ENCODE peak calls at places on chromosomes 13 and 19, in eight cellular contexts. One of them, this sample, is unnamed.
A peak's percentile ranks its signal among the peaks of the same experiment; 100 is the strongest.

GRCh38 chr13:79631260-79631659 is 150.3 kb downstream of the NDFIP2 start:
- DNase-seq in PC-3: peak; percentile 95
- DNase-seq in Caco-2: no peak
- DNase-seq in tibial artery: no peak
- DNase-seq in fibroblast of lung: peak; percentile 84
- DNase-seq in adrenal gland: peak; percentile 46
- DNase-seq in heart right ventricle: peak; percentile 7
- DNase-seq in psoas muscle: no peak
- DNase-seq in this sample: no peak

GRCh38 chr13:51632643-51633357 is 48.5 kb downstream of the WDFY2 start:
- DNase-seq in PC-3: no peak
- DNase-seq in Caco-2: no peak
- DNase-seq in tibial artery: no peak
- DNase-seq in fibroblast of lung: no peak
- DNase-seq in adrenal gland: no peak
- DNase-seq in heart right ventricle: no peak
- DNase-seq in psoas muscle: no peak
- DNase-seq in this sample: no peak

GRCh38 chr13:113474179-113474578 is 16.3 kb downstream of the DCUN1D2 start:
- DNase-seq in PC-3: no peak
- DNase-seq in Caco-2: no peak
- DNase-seq in tibial artery: no peak
- DNase-seq in fibroblast of lung: peak; percentile 86
- DNase-seq in adrenal gland: peak; percentile 56
- DNase-seq in heart right ventricle: no peak
- DNase-seq in psoas muscle: no peak
- DNase-seq in this sample: peak; percentile 76

GRCh38 chr19:2312819-2313501 is 5.0 kb upstream of the LINGO3 start:
- DNase-seq in PC-3: no peak
- DNase-seq in Caco-2: no peak
- DNase-seq in tibial artery: no peak
- DNase-seq in fibroblast of lung: no peak
- DNase-seq in adrenal gland: no peak
- DNase-seq in heart right ventricle: no peak
- DNase-seq in psoas muscle: no peak
- DNase-seq in this sample: no peak

GRCh38 chr13:43804461-43805070 is 17.8 kb upstream of the ENOX1 start:
- DNase-seq in PC-3: peak; percentile 82
- DNase-seq in Caco-2: no peak
- DNase-seq in tibial artery: no peak
- DNase-seq in fibroblast of lung: peak; percentile 86
- DNase-seq in adrenal gland: peak; percentile 19
- DNase-seq in heart right ventricle: peak; percentile 47
- DNase-seq in psoas muscle: no peak
- DNase-seq in this sample: no peak

GRCh38 chr19:2607712-2608601 is 94.5 kb downstream of the GNG7 start:
- DNase-seq in PC-3: no peak
- DNase-seq in Caco-2: no peak
- DNase-seq in tibial artery: no peak
- DNase-seq in fibroblast of lung: no peak
- DNase-seq in adrenal gland: no peak
- DNase-seq in heart right ventricle: no peak
- DNase-seq in psoas muscle: no peak
- DNase-seq in this sample: no peak

GRCh38 chr13:31073859-31074718 is 87.6 kb downstream of the HSPH1 start:
- DNase-seq in PC-3: no peak
- DNase-seq in Caco-2: no peak
- DNase-seq in tibial artery: no peak
- DNase-seq in fibroblast of lung: peak; percentile 33
- DNase-seq in adrenal gland: no peak
- DNase-seq in heart right ventricle: no peak
- DNase-seq in psoas muscle: no peak
- DNase-seq in this sample: no peak

GRCh38 chr13:67048793-67049150 is 181.4 kb downstream of the PCDH9 start:
- DNase-seq in PC-3: no peak
- DNase-seq in Caco-2: no peak
- DNase-seq in tibial artery: no peak
- DNase-seq in fibroblast of lung: peak; percentile 87
- DNase-seq in adrenal gland: no peak
- DNase-seq in heart right ventricle: peak; percentile 3
- DNase-seq in psoas muscle: no peak
- DNase-seq in this sample: no peak

GRCh38 chr13:65553328-65553727 is 1676.8 kb downstream of the PCDH9 start:
- DNase-seq in PC-3: no peak
- DNase-seq in Caco-2: no peak
- DNase-seq in tibial artery: peak; percentile 60
- DNase-seq in fibroblast of lung: no peak
- DNase-seq in adrenal gland: no peak
- DNase-seq in heart right ventricle: no peak
- DNase-seq in psoas muscle: no peak
- DNase-seq in this sample: no peak

GRCh38 chr19:56091066-56091490 is 30.0 kb downstream of the ZNF787 start:
- DNase-seq in PC-3: peak; percentile 19
- DNase-seq in Caco-2: no peak
- DNase-seq in tibial artery: no peak
- DNase-seq in fibroblast of lung: peak; percentile 55
- DNase-seq in adrenal gland: peak; percentile 63
- DNase-seq in heart right ventricle: no peak
- DNase-seq in psoas muscle: no peak
- DNase-seq in this sample: peak; percentile 53

GRCh38 chr19:48461982-48462655 is 6.7 kb downstream of the KCNJ14 start:
- DNase-seq in PC-3: no peak
- DNase-seq in Caco-2: peak; percentile 69
- DNase-seq in tibial artery: no peak
- DNase-seq in fibroblast of lung: no peak
- DNase-seq in adrenal gland: no peak
- DNase-seq in heart right ventricle: no peak
- DNase-seq in psoas muscle: peak; percentile 51
- DNase-seq in this sample: no peak

GRCh38 chr19:51702754-51703654 is 9.9 kb downstream of the SPACA6 start:
- DNase-seq in PC-3: no peak
- DNase-seq in Caco-2: peak; percentile 65
- DNase-seq in tibial artery: peak; percentile 81
- DNase-seq in fibroblast of lung: no peak
- DNase-seq in adrenal gland: peak; percentile 53
- DNase-seq in heart right ventricle: peak; percentile 34
- DNase-seq in psoas muscle: no peak
- DNase-seq in this sample: peak; percentile 74
- H3K4me3 ChIP-seq in PC-3: peak overlapping the region; percentile 88
- H3K4me3 ChIP-seq in Caco-2: peak overlapping the region; percentile 54
- H3K4me3 ChIP-seq in tibial artery: peak overlapping the region; percentile 83
- H3K4me3 ChIP-seq in fibroblast of lung: no peak overlapping the region
- H3K4me3 ChIP-seq in adrenal gland: peak overlapping the region; percentile 62
- H3K4me3 ChIP-seq in heart right ventricle: peak overlapping the region; percentile 72
- H3K4me3 ChIP-seq in psoas muscle: peak overlapping the region; percentile 84
- H3K4me3 ChIP-seq in this sample: no peak overlapping the region

GRCh38 chr19:50814883-50815282 is 8.7 kb downstream of the KLK1 start:
- DNase-seq in PC-3: no peak
- DNase-seq in Caco-2: no peak
- DNase-seq in tibial artery: no peak
- DNase-seq in fibroblast of lung: no peak
- DNase-seq in adrenal gland: no peak
- DNase-seq in heart right ventricle: no peak
- DNase-seq in psoas muscle: no peak
- DNase-seq in this sample: no peak

GRCh38 chr19:50817941-50818858 is 5.4 kb downstream of the KLK1 start:
- DNase-seq in PC-3: peak; percentile 59
- DNase-seq in Caco-2: peak; percentile 83
- DNase-seq in tibial artery: no peak
- DNase-seq in fibroblast of lung: no peak
- DNase-seq in adrenal gland: peak; percentile 81
- DNase-seq in heart right ventricle: peak; percentile 19
- DNase-seq in psoas muscle: peak; percentile 63
- DNase-seq in this sample: peak; percentile 46

GRCh38 chr19:50818859-50819472 is 4.6 kb downstream of the KLK1 start:
- DNase-seq in PC-3: no peak
- DNase-seq in Caco-2: no peak
- DNase-seq in tibial artery: no peak
- DNase-seq in fibroblast of lung: no peak
- DNase-seq in adrenal gland: no peak
- DNase-seq in heart right ventricle: no peak
- DNase-seq in psoas muscle: no peak
- DNase-seq in this sample: no peak

GRCh38 chr19:50812474-50812873 is 11.1 kb downstream of the KLK1 start:
- DNase-seq in PC-3: no peak
- DNase-seq in Caco-2: no peak
- DNase-seq in tibial artery: no peak
- DNase-seq in fibroblast of lung: no peak
- DNase-seq in adrenal gland: no peak
- DNase-seq in heart right ventricle: no peak
- DNase-seq in psoas muscle: no peak
- DNase-seq in this sample: no peak

DNA sequence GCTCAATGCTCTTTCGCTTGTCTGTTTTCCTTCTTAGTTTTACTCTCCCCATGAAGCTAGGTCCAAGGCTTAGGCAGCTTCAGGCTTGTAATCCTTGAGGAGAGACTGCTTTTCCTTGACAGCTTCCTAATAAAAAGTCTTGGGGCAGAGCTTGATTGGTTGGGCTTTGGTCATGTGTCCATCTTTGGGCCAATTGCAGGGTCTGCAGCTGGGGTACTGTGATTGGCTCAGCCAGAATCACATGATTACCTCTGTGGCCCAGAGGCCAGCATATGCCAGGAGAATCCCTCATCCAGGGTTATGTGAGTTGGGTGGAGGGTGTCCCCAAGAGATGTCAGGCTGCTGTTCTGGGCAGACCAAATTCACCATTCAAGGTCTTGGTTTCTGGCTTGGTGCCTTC is 8.1 kb downstream of the KLK1 start:
- DNase-seq in PC-3: no peak
- DNase-seq in Caco-2: no peak
- DNase-seq in tibial artery: no peak
- DNase-seq in fibroblast of lung: no peak
- DNase-seq in adrenal gland: no peak
- DNase-seq in heart right ventricle: no peak
- DNase-seq in psoas muscle: no peak
- DNase-seq in this sample: no peak
- H3K27me3 ChIP-seq in PC-3: peaks cover 38% of the 10 kb centered on the region
- H3K27me3 ChIP-seq in Caco-2: peaks cover 2% of the 10 kb centered on the region
- H3K27me3 ChIP-seq in tibial artery: no peaks in the 10 kb centered on the region
- H3K27me3 ChIP-seq in fibroblast of lung: peaks cover 9% of the 10 kb centered on the region
- H3K27me3 ChIP-seq in adrenal gland: peaks cover 23% of the 10 kb centered on the region
- H3K27me3 ChIP-seq in heart right ventricle: peaks cover 29% of the 10 kb centered on the region
- H3K27me3 ChIP-seq in psoas muscle: peaks cover 26% of the 10 kb centered on the region
- H3K27me3 ChIP-seq in this sample: no peaks in the 10 kb centered on the region

GRCh38 chr19:41449079-41449864 is 6.3 kb downstream of the ERICH4 start:
- DNase-seq in PC-3: peak; percentile 57
- DNase-seq in Caco-2: peak; percentile 80
- DNase-seq in tibial artery: peak; percentile 81
- DNase-seq in fibroblast of lung: peak; percentile 65
- DNase-seq in adrenal gland: peak; percentile 79
- DNase-seq in heart right ventricle: peak; percentile 82
- DNase-seq in psoas muscle: peak; percentile 84
- DNase-seq in this sample: peak; percentile 77
- H3K4me3 ChIP-seq in PC-3: peak overlapping the region; percentile 59
- H3K4me3 ChIP-seq in Caco-2: no peak overlapping the region
- H3K4me3 ChIP-seq in tibial artery: peak overlapping the region; percentile 17
- H3K4me3 ChIP-seq in fibroblast of lung: peak overlapping the region; percentile 13
- H3K4me3 ChIP-seq in adrenal gland: no peak overlapping the region
- H3K4me3 ChIP-seq in heart right ventricle: peak overlapping the region; percentile 31
- H3K4me3 ChIP-seq in psoas muscle: peak overlapping the region; percentile 52
- H3K4me3 ChIP-seq in this sample: peak overlapping the region; percentile 24

DNA sequence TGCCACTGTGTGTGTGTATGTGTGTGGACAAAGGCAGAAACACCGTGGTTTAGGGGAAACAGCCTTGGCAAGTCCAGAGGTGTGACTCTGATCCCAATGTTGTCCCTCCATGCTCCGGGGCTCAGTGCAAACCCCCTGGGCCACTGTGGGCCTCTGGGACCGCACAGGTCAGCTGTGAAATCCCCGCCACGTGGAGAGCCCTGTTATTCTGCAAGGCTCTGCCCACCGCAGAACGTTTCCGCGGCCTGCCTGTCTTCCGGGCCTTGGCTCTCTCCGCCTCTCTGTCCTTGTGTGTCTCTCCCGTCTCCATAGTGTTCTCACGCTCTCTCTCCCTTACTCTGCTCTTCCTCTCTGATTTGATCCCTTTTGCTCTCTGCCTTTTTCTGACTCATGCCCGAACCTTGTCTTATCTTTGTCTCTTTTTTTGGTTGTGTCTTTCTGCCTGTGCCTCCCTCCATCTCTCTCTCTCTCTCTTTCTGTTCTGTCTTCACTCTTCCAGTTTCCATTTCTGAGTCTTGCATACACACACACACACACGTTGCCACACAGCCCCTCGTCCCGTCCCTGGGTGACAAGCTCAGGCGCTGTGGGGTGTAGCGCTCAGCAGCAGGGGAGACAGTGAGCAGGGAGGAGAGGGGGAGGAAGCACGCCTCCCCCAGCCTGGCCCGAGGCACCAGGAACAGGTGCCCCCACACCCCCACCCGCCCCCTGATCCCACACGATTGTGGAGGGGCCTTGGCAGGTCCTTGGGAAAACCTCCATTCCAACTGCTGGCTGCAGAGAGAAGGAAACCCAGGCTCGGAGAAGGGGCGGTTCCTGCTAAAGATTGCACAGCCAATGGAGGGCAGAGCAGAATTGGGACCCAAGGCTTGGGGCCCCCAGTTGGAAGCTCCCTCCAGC is 3.0 kb downstream of the TTYH1 start:
- DNase-seq in PC-3: no peak
- DNase-seq in Caco-2: no peak
- DNase-seq in tibial artery: no peak
- DNase-seq in fibroblast of lung: no peak
- DNase-seq in adrenal gland: peak; percentile 47
- DNase-seq in heart right ventricle: no peak
- DNase-seq in psoas muscle: no peak
- DNase-seq in this sample: no peak
- H3K27me3 ChIP-seq in PC-3: no peaks in the 10 kb centered on the region
- H3K27me3 ChIP-seq in Caco-2: no peaks in the 10 kb centered on the region
- H3K27me3 ChIP-seq in tibial artery: no peaks in the 10 kb centered on the region
- H3K27me3 ChIP-seq in fibroblast of lung: peaks cover 12% of the 10 kb centered on the region
- H3K27me3 ChIP-seq in adrenal gland: peaks cover 34% of the 10 kb centered on the region
- H3K27me3 ChIP-seq in heart right ventricle: peaks cover 72% of the 10 kb centered on the region
- H3K27me3 ChIP-seq in psoas muscle: peaks cover 26% of the 10 kb centered on the region
- H3K27me3 ChIP-seq in this sample: no peaks in the 10 kb centered on the region

This sample was measured in right cardiac atrium.